ENCODE peak calls at places on chromosomes 5 and 9, in eight cellular contexts. One of them, this sample, is unnamed.

GRCh38 chr5:54820346-54820745 is 165.0 kb downstream of the ESM1 start:
- DNase-seq in body of pancreas: no peak
- DNase-seq in spleen: no peak
- DNase-seq in heart left ventricle: no peak
- DNase-seq in breast epithelium: no peak
- DNase-seq in ovary: no peak
- DNase-seq in suprapubic skin: no peak
- DNase-seq in IMR-90: peak; percentile 62
- DNase-seq in this sample: no peak

GRCh38 chr5:57445006-57445714 is 37.5 kb downstream of the ACTBL2 start:
- DNase-seq in body of pancreas: no peak
- DNase-seq in spleen: no peak
- DNase-seq in heart left ventricle: no peak
- DNase-seq in breast epithelium: no peak
- DNase-seq in ovary: no peak
- DNase-seq in suprapubic skin: no peak
- DNase-seq in IMR-90: no peak
- DNase-seq in this sample: no peak

GRCh38 chr5:115983519-115983918 is 21.2 kb downstream of the LVRN start:
- DNase-seq in body of pancreas: no peak
- DNase-seq in spleen: no peak
- DNase-seq in heart left ventricle: no peak
- DNase-seq in breast epithelium: no peak
- DNase-seq in ovary: no peak
- DNase-seq in suprapubic skin: no peak
- DNase-seq in IMR-90: no peak
- DNase-seq in this sample: no peak

GRCh38 chr9:32543047-32543446 is 9.1 kb upstream of the SMIM27 start:
- DNase-seq in body of pancreas: no peak
- DNase-seq in spleen: no peak
- DNase-seq in heart left ventricle: no peak
- DNase-seq in breast epithelium: no peak
- DNase-seq in ovary: no peak
- DNase-seq in suprapubic skin: no peak
- DNase-seq in IMR-90: no peak
- DNase-seq in this sample: no peak

GRCh38 chr5:14894748-14895147 is 23.2 kb upstream of the ANKH start:
- DNase-seq in body of pancreas: no peak
- DNase-seq in spleen: no peak
- DNase-seq in heart left ventricle: no peak
- DNase-seq in breast epithelium: no peak
- DNase-seq in ovary: no peak
- DNase-seq in suprapubic skin: no peak
- DNase-seq in IMR-90: no peak
- DNase-seq in this sample: no peak

GRCh38 chr5:138498381-138498780 is 33.1 kb downstream of the EGR1 start:
- DNase-seq in body of pancreas: no peak
- DNase-seq in spleen: no peak
- DNase-seq in heart left ventricle: no peak
- DNase-seq in breast epithelium: no peak
- DNase-seq in ovary: no peak
- DNase-seq in suprapubic skin: no peak
- DNase-seq in IMR-90: peak; percentile 39
- DNase-seq in this sample: no peak

GRCh38 chr5:33850100-33850594 is 41.6 kb downstream of the ADAMTS12 start:
- DNase-seq in body of pancreas: no peak
- DNase-seq in spleen: no peak
- DNase-seq in heart left ventricle: no peak
- DNase-seq in breast epithelium: no peak
- DNase-seq in ovary: no peak
- DNase-seq in suprapubic skin: no peak
- DNase-seq in IMR-90: peak; percentile 75
- DNase-seq in this sample: no peak

GRCh38 chr9:127555830-127556820 is 56.0 kb upstream of the STXBP1 start:
- DNase-seq in body of pancreas: peak; percentile 75
- DNase-seq in spleen: no peak
- DNase-seq in heart left ventricle: peak; percentile 63
- DNase-seq in breast epithelium: peak; percentile 88
- DNase-seq in ovary: peak; percentile 78
- DNase-seq in suprapubic skin: peak; percentile 93
- DNase-seq in IMR-90: peak; percentile 96
- DNase-seq in this sample: peak; percentile 67

GRCh38 chr9:13215791-13216554 is 63.5 kb downstream of the MPDZ start:
- DNase-seq in body of pancreas: no peak
- DNase-seq in spleen: no peak
- DNase-seq in heart left ventricle: no peak
- DNase-seq in breast epithelium: no peak
- DNase-seq in ovary: no peak
- DNase-seq in suprapubic skin: no peak
- DNase-seq in IMR-90: no peak
- DNase-seq in this sample: no peak

GRCh38 chr9:13143281-13143680 is 136.2 kb downstream of the MPDZ start:
- DNase-seq in body of pancreas: no peak
- DNase-seq in spleen: no peak
- DNase-seq in heart left ventricle: no peak
- DNase-seq in breast epithelium: no peak
- DNase-seq in ovary: no peak
- DNase-seq in suprapubic skin: no peak
- DNase-seq in IMR-90: no peak
- DNase-seq in this sample: no peak

GRCh38 chr5:74452851-74453250 is 187.7 kb downstream of the ENC1 start:
- DNase-seq in body of pancreas: no peak
- DNase-seq in spleen: no peak
- DNase-seq in heart left ventricle: no peak
- DNase-seq in breast epithelium: no peak
- DNase-seq in ovary: no peak
- DNase-seq in suprapubic skin: no peak
- DNase-seq in IMR-90: no peak
- DNase-seq in this sample: no peak

GRCh38 chr9:105244996-105245719 is 707 bp downstream of the SLC44A1 start:
- DNase-seq in body of pancreas: peak; percentile 88
- DNase-seq in spleen: peak; percentile 91
- DNase-seq in heart left ventricle: peak; percentile 45
- DNase-seq in breast epithelium: peak; percentile 57
- DNase-seq in ovary: peak; percentile 25
- DNase-seq in suprapubic skin: peak; percentile 77
- DNase-seq in IMR-90: no peak
- DNase-seq in this sample: peak; percentile 28

GRCh38 chr9:78314953-78315870 is 18.3 kb downstream of the PSAT1 start:
- DNase-seq in body of pancreas: peak; percentile 42
- DNase-seq in spleen: no peak
- DNase-seq in heart left ventricle: no peak
- DNase-seq in breast epithelium: peak; percentile 27
- DNase-seq in ovary: no peak
- DNase-seq in suprapubic skin: no peak
- DNase-seq in IMR-90: peak; percentile 65
- DNase-seq in this sample: no peak

GRCh38 chr5:153565822-153566221 is 75.4 kb downstream of the GRIA1 start:
- DNase-seq in body of pancreas: no peak
- DNase-seq in spleen: no peak
- DNase-seq in heart left ventricle: no peak
- DNase-seq in breast epithelium: no peak
- DNase-seq in ovary: no peak
- DNase-seq in suprapubic skin: no peak
- DNase-seq in IMR-90: peak; percentile 76
- DNase-seq in this sample: no peak

GRCh38 chr5:160749026-160749425 is 103.0 kb downstream of the ATP10B start:
- DNase-seq in body of pancreas: no peak
- DNase-seq in spleen: no peak
- DNase-seq in heart left ventricle: no peak
- DNase-seq in breast epithelium: no peak
- DNase-seq in ovary: no peak
- DNase-seq in suprapubic skin: no peak
- DNase-seq in IMR-90: no peak
- DNase-seq in this sample: no peak

GRCh38 chr5:160747559-160747958 is 104.5 kb downstream of the ATP10B start:
- DNase-seq in body of pancreas: no peak
- DNase-seq in spleen: no peak
- DNase-seq in heart left ventricle: no peak
- DNase-seq in breast epithelium: no peak
- DNase-seq in ovary: no peak
- DNase-seq in suprapubic skin: no peak
- DNase-seq in IMR-90: no peak
- DNase-seq in this sample: no peak

GRCh38 chr5:160749682-160750081 is 102.3 kb downstream of the ATP10B start:
- DNase-seq in body of pancreas: no peak
- DNase-seq in spleen: no peak
- DNase-seq in heart left ventricle: no peak
- DNase-seq in breast epithelium: no peak
- DNase-seq in ovary: no peak
- DNase-seq in suprapubic skin: no peak
- DNase-seq in IMR-90: no peak
- DNase-seq in this sample: no peak

GRCh38 chr5:160751297-160751696 is 100.7 kb downstream of the ATP10B start:
- DNase-seq in body of pancreas: no peak
- DNase-seq in spleen: no peak
- DNase-seq in heart left ventricle: no peak
- DNase-seq in breast epithelium: no peak
- DNase-seq in ovary: no peak
- DNase-seq in suprapubic skin: no peak
- DNase-seq in IMR-90: no peak
- DNase-seq in this sample: no peak

DNA sequence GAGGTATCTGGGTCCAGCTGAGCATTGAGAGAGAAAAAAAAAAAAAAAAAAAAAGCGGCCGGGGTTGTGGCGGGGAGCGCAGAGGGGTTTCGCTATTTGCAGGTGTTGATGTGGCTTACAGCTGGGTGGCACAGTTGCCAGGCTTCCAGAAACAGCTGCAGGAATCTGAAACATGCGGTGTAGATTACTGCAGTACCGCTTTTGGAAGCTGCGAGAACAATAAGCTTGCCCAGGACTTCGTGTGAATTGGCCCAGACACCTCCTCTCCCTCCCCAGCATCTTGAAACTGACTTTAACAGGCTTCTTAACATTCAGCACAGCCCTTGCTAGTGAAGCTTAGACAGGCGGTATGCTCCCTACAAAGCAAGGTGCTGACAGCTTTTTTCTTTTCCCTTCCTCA is 104.0 kb downstream of the ATP10B start:
- DNase-seq in body of pancreas: no peak
- DNase-seq in spleen: no peak
- DNase-seq in heart left ventricle: no peak
- DNase-seq in breast epithelium: no peak
- DNase-seq in ovary: no peak
- DNase-seq in suprapubic skin: no peak
- DNase-seq in IMR-90: no peak
- DNase-seq in this sample: no peak
- H3K27ac ChIP-seq in body of pancreas: no peak overlapping the region
- H3K27ac ChIP-seq in spleen: no peak overlapping the region
- H3K27ac ChIP-seq in heart left ventricle: no peak overlapping the region
- H3K27ac ChIP-seq in breast epithelium: no peak overlapping the region
- H3K27ac ChIP-seq in ovary: no peak overlapping the region
- H3K27ac ChIP-seq in suprapubic skin: no peak overlapping the region
- H3K27ac ChIP-seq in IMR-90: no peak overlapping the region
- H3K27ac ChIP-seq in this sample: no peak overlapping the region

GRCh38 chr5:131462479-131462878 is 172.6 kb downstream of the RAPGEF6 start:
- DNase-seq in body of pancreas: no peak
- DNase-seq in spleen: no peak
- DNase-seq in heart left ventricle: no peak
- DNase-seq in breast epithelium: no peak
- DNase-seq in ovary: no peak
- DNase-seq in suprapubic skin: no peak
- DNase-seq in IMR-90: no peak
- DNase-seq in this sample: no peak

GRCh38 chr5:131461742-131462141 is 173.3 kb downstream of the RAPGEF6 start:
- DNase-seq in body of pancreas: no peak
- DNase-seq in spleen: no peak
- DNase-seq in heart left ventricle: no peak
- DNase-seq in breast epithelium: no peak
- DNase-seq in ovary: no peak
- DNase-seq in suprapubic skin: no peak
- DNase-seq in IMR-90: no peak
- DNase-seq in this sample: no peak

GRCh38 chr5:131460867-131461572 is 174.0 kb downstream of the RAPGEF6 start:
- DNase-seq in body of pancreas: no peak
- DNase-seq in spleen: no peak
- DNase-seq in heart left ventricle: no peak
- DNase-seq in breast epithelium: no peak
- DNase-seq in ovary: no peak
- DNase-seq in suprapubic skin: no peak
- DNase-seq in IMR-90: peak; percentile 11
- DNase-seq in this sample: no peak

GRCh38 chr5:131466171-131466766 is 168.8 kb downstream of the RAPGEF6 start:
- DNase-seq in body of pancreas: no peak
- DNase-seq in spleen: no peak
- DNase-seq in heart left ventricle: no peak
- DNase-seq in breast epithelium: no peak
- DNase-seq in ovary: no peak
- DNase-seq in suprapubic skin: no peak
- DNase-seq in IMR-90: peak; percentile 95
- DNase-seq in this sample: no peak
- H3K36me3 ChIP-seq in body of pancreas: no peaks in the 10 kb centered on the region
- H3K36me3 ChIP-seq in spleen: peaks cover 8% of the 10 kb centered on the region
- H3K36me3 ChIP-seq in heart left ventricle: no peaks in the 10 kb centered on the region
- H3K36me3 ChIP-seq in breast epithelium: peaks cover 8% of the 10 kb centered on the region
- H3K36me3 ChIP-seq in ovary: no peaks in the 10 kb centered on the region
- H3K36me3 ChIP-seq in suprapubic skin: peaks cover 24% of the 10 kb centered on the region
- H3K36me3 ChIP-seq in IMR-90: no peaks in the 10 kb centered on the region
- H3K36me3 ChIP-seq in this sample: no peaks in the 10 kb centered on the region

DNA sequence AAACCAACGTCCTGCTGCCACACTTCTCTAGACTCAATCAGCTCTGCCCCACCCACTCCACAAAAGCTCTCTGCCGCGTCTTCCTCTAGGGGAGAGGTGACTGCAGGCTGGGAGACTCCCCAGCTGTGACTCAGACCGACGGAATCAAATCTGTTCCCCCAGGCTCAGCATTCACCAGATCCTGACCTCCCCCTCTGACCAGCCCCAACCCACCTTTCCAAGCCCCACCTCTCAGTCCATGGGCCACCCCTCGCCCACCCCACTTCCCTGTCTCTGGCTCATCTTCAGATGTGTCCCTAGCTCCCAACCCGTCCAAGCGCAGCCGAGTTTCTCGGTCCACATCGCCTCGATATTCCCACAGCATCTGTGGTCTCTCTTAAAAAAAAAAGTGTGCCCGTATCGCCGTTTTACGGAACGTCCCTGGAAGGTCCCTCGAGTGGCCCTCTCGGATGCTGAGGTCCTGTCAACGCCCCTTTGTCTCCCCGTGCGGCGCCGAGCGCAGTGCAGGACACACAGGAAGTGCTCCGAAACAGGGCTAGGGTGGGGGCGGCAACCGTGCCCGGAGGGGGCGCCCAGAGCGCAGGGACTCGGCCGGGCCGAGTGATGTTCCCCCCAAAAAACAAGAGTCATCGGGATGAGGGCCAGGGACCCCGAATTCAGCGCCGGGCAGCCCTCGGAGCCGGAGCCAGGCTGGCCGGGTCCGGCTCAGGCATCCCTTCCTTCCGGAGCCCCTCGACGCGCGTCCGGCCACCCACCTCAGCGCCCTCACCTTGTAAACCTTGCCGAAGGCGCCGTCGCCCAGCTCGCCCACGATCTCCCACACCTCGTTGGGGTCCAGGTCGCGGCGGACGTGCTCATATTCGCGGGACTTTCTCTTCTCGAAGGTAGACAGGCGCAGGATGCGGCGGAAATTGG is 649 bp downstream of the STK10 start:
- DNase-seq in body of pancreas: peak; percentile 46
- DNase-seq in spleen: peak; percentile 94
- DNase-seq in heart left ventricle: peak; percentile 77
- DNase-seq in breast epithelium: no peak
- DNase-seq in ovary: peak; percentile 33
- DNase-seq in suprapubic skin: peak; percentile 82
- DNase-seq in IMR-90: peak; percentile 80
- DNase-seq in this sample: peak; percentile 45
- TF ChIP-seq POLR2A in body of pancreas: no peak
- TF ChIP-seq POLR2A in spleen: no peak
- TF ChIP-seq POLR2A in heart left ventricle: no peak
- TF ChIP-seq POLR2A in breast epithelium: no peak
- TF ChIP-seq POLR2A in ovary: no peak
- TF ChIP-seq POLR2A in suprapubic skin: no peak
- TF ChIP-seq POLR2A in IMR-90: no peak
- TF ChIP-seq POLR2A in this sample: no peak

GRCh38 chr9:130765135-130766030 is 69.7 kb upstream of the ABL1 start:
- DNase-seq in body of pancreas: no peak
- DNase-seq in spleen: no peak
- DNase-seq in heart left ventricle: no peak
- DNase-seq in breast epithelium: no peak
- DNase-seq in ovary: no peak
- DNase-seq in suprapubic skin: no peak
- DNase-seq in IMR-90: peak; percentile 64
- DNase-seq in this sample: no peak
- H3K27ac ChIP-seq in body of pancreas: no peak overlapping the region
- H3K27ac ChIP-seq in spleen: peak overlapping the region; percentile 7
- H3K27ac ChIP-seq in heart left ventricle: no peak overlapping the region
- H3K27ac ChIP-seq in breast epithelium: peak overlapping the region; percentile 74
- H3K27ac ChIP-seq in ovary: no peak overlapping the region
- H3K27ac ChIP-seq in suprapubic skin: no peak overlapping the region
- H3K27ac ChIP-seq in IMR-90: no peak overlapping the region
- H3K27ac ChIP-seq in this sample: no peak overlapping the region

This sample was measured in uterus.